ENCODE peak calls at places on chromosomes 12 and 14, in four cellular contexts. R is fibroblast of lung; O is GM23248; I is CD4-positive, CD25-positive, alpha-beta regulatory T cell. A is an unnamed sample. For H3K36me3, the result is how much of the 10 kb centered on the place peaks cover.

GRCh38 chr14:68440776-68441175 is 352.1 kb downstream of the ZFP36L1 start:
- DNase-seq in R (peak), O (peak), I (no peak), A (peak)

GRCh38 chr14:105899071-105899641 is 372.8 kb downstream of the TMEM121 start:
- DNase-seq in R (no peak), I (no peak), O (no peak), A (no peak)

GRCh38 chr12:129676411-129676810 is 227.4 kb downstream of the TMEM132D start:
- DNase-seq in O (no peak), I (no peak), R (no peak), A (no peak)

GRCh38 chr14:105085766-105086165 is 20.5 kb upstream of the GPR132 start:
- DNase-seq in I (no peak), R (no peak), O (no peak), A (no peak)

GRCh38 chr12:43063642-43064041 is 474.1 kb upstream of the PRICKLE1 start:
- DNase-seq in I (no peak), R (peak), O (peak), A (no peak)

GRCh38 chr14:95424533-95424932 is 91.9 kb downstream of the SYNE3 start:
- DNase-seq in I (no peak), R (peak), O (peak), A (no peak)

GRCh38 chr14:97641827-97642226 is 844.6 kb downstream of the VRK1 start:
- DNase-seq in R (no peak), O (no peak), I (no peak), A (no peak)

GRCh38 chr14:22390195-22390594 is 198.8 kb downstream of the DAD1 start:
- DNase-seq in R (no peak), I (no peak), O (no peak), A (no peak)

GRCh38 chr14:105840266-105841021 is 314.1 kb downstream of the TMEM121 start:
- DNase-seq in O (no peak), R (no peak), I (no peak), A (no peak)

GRCh38 chr12:104825408-104825807 is 132.7 kb downstream of the SLC41A2 start:
- DNase-seq in I (no peak), R (peak), O (peak), A (no peak)

GRCh38 chr12:21962236-21962635 is 21.0 kb upstream of the ABCC9 start:
- DNase-seq in R (no peak), I (no peak), O (peak), A (no peak)

GRCh38 chr14:86961106-86961716 is 1031.8 kb downstream of the GALC start:
- DNase-seq in R (peak), I (no peak), O (peak), A (no peak)

GRCh38 chr12:31626270-31626669 is 33.2 kb upstream of the ETFBKMT start:
- DNase-seq in O (no peak), R (no peak), I (no peak), A (no peak)

GRCh38 chr12:19421503-19422282 is 17.6 kb upstream of the AEBP2 start:
- DNase-seq in R (no peak), O (no peak), I (no peak), A (no peak)

GRCh38 chr14:65429757-65430156 is 17.2 kb downstream of the FUT8 start:
- DNase-seq in R (no peak), O (no peak), I (no peak), A (no peak)

GRCh38 chr12:24036438-24037204 is 87.2 kb upstream of the SOX5 start:
- DNase-seq in O (no peak), I (no peak), R (no peak), A (no peak)

GRCh38 chr12:112823582-112824149 is 32.1 kb downstream of the RPH3A start:
- DNase-seq in O (no peak), I (no peak), R (no peak), A (no peak)

GRCh38 chr14:70086685-70087379 is 101.9 kb downstream of the SLC8A3 start:
- DNase-seq in O (peak), R (peak), I (no peak), A (peak)

GRCh38 chr12:32789446-32789845 is 33.7 kb upstream of the YARS2 start:
- DNase-seq in O (no peak), I (no peak), R (no peak), A (no peak)
- H3K36me3 ChIP-seq in O (under half), I (under half), R (under half), A (under half)

GRCh38 chr14:49480053-49480452 is 106.1 kb downstream of the RPS29 start:
- DNase-seq in R (no peak), O (no peak), I (no peak), A (no peak)

GRCh38 chr14:49479432-49479831 is 106.7 kb downstream of the RPS29 start:
- DNase-seq in I (no peak), R (peak), O (peak), A (no peak)

GRCh38 chr14:49483266-49483665 is 102.9 kb downstream of the RPS29 start:
- DNase-seq in R (no peak), O (no peak), I (no peak), A (no peak)

GRCh38 chr14:49478784-49479183 is 107.4 kb downstream of the RPS29 start:
- DNase-seq in R (no peak), I (no peak), O (no peak), A (no peak)

GRCh38 chr14:49481099-49481498 is 105.1 kb downstream of the RPS29 start:
- DNase-seq in O (no peak), I (no peak), R (no peak), A (no peak)
- H3K4me3 ChIP-seq in O (no peak), I (no peak), R (no peak), A (no peak)

GRCh38 chr14:103501041-103501870 is 21.4 kb downstream of the CKB start:
- DNase-seq in I (no peak), O (no peak), R (no peak), A (no peak)

GRCh38 chr14:103496776-103497175 is 25.9 kb downstream of the CKB start:
- DNase-seq in I (no peak), R (peak), O (peak), A (no peak)

GRCh38 chr14:103501921-103502669 is 20.5 kb downstream of the CKB start:
- DNase-seq in R (no peak), I (no peak), O (no peak), A (no peak)

GRCh38 chr14:103500148-103500990 is 22.3 kb downstream of the CKB start:
- DNase-seq in R (peak), I (peak), O (peak), A (peak)

GRCh38 chr14:103499709-103500108 is 22.9 kb downstream of the CKB start:
- DNase-seq in R (no peak), I (no peak), O (no peak), A (no peak)
- H3K36me3 ChIP-seq in R (under half), I (half or more), O (half or more), A (under half)

GRCh38 chr12:53994268-53994690 is 5.7 kb upstream of the HOXC9 start:
- DNase-seq in O (no peak), I (no peak), R (no peak), A (no peak)

GRCh38 chr12:53995311-53996187 is 4.4 kb upstream of the HOXC9 start:
- DNase-seq in R (no peak), I (no peak), O (peak), A (no peak)

GRCh38 chr12:53993397-53994267 is 6.3 kb upstream of the HOXC9 start:
- DNase-seq in I (no peak), O (no peak), R (no peak), A (no peak)

GRCh38 chr12:53996188-53996885 is 3.6 kb upstream of the HOXC9 start:
- DNase-seq in R (no peak), I (no peak), O (no peak), A (no peak)

DNA sequence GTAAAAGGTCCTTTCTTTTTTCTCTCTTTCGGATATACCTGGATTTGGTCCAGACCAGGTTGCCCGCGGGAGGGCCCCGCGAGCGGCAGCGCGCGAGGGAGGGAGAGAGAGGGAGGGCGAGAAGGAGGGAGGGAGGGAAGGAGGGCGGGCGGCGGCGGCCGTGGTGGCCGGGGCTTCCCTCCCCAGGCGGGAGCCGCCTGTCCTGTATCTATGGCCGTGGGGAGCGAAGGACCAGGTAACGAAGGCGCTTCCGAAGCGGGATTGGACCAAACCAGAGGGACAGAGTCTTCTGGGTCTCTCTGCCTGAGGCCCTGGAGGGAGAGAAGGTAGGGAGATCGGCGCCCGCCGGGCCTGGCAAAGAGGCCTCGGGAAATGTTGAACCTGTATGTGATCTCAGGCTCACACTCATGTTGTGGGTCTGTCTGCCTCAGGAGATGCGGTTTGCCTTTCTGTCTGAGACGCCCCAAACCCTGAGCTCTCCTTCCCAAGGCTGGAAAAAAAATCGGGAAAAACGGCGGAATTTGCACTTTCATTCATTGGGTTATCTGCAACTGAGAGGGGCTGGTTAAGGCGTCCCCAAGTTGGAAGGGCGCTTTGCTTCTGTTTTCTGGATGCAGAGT is 5.2 kb upstream of the HOXC9 start:
- DNase-seq in O (no peak), I (no peak), R (no peak), A (no peak)
- H3K4me3 ChIP-seq in O (peak), I (peak), R (no peak), A (no peak)

DNA sequence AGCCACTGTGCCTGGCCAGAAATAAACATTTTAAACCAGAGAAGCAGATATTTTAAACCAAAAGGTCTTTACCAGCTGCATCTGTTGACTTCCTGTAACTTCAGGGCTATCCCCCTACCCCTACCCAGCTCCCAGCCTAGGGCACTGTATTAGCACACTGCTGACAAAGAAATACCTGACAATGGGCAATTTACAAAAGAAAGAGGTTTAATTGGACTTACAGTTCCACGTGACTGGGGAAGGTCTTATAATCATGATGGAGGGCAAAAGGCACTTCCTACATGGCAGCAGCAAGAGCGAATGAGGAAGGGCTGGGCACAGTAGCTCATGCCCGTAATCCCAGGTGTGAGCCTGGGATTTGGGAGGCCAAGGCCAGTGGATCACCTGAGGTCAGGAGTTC is 26.0 kb downstream of the GEMIN2 start:
- DNase-seq in I (no peak), R (no peak), O (no peak), A (no peak)
- H3K36me3 ChIP-seq in I (under half), R (under half), O (under half), A (under half)

GRCh38 chr12:64450711-64451486 is 1.0 kb upstream of the TBK1 start:
- DNase-seq in R (peak), O (peak), I (no peak), A (peak)
- H3K4me3 ChIP-seq in R (peak), O (peak), I (peak), A (peak)

GRCh38 chr12:96025518-96025917 is 9.9 kb downstream of the LTA4H start:
- DNase-seq in O (no peak), R (no peak), I (no peak), A (no peak)
- H3K36me3 ChIP-seq in O (under half), R (under half), I (half or more), A (under half)

DNA sequence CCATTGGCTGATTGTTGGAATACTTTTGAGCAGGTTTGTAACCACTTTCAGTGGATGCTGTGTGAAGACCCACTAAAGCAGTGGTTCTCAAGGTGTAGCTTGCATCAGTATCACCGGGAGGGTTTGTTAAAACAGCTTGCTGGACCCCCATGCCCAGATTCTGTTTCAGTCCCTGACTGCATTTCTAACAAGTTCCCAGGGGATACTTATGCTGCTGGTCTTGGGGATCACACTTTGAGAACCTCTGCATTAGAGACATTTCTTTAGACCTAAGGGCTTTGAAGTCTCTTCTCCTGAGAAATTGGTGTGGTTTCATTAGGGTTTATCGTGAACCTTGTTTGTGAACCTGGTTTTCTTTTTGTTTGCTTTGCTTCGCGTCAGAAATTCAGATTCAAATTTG is 47.7 kb downstream of the PRKCH start:
- DNase-seq in O (no peak), I (no peak), R (no peak), A (no peak)
- H3K4me3 ChIP-seq in O (no peak), I (peak), R (no peak), A (no peak)

DNA sequence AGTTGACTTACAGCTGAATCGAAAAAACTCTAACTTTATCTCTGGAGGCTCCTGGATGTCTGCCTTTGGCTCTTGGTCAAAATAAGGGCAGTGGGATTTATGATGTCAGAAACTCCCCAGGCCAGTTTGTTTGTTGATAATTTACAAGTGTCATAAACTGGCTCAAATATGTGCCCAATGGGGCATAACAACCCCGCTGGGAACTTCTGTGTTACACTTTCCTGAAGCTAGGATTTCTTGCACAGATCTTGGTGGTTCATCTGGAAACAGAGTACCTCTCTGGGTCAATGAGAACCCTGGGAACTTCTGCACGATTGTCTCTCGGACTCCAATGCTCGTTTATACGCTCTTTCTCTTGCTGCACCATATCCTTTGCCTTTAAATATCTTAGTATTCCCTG is 58.7 kb upstream of the MUCL1 start:
- DNase-seq in R (no peak), O (no peak), I (no peak), A (no peak)
- H3K36me3 ChIP-seq in R (under half), O (under half), I (under half), A (under half)

GRCh38 chr14:102557434-102558226 is 34.8 kb upstream of the RCOR1 start:
- DNase-seq in O (no peak), R (no peak), I (no peak), A (no peak)

GRCh38 chr14:102560436-102561261 is 31.8 kb upstream of the RCOR1 start:
- DNase-seq in O (no peak), R (no peak), I (no peak), A (no peak)

GRCh38 chr14:102554835-102555819 is 37.3 kb upstream of the RCOR1 start:
- DNase-seq in R (peak), I (peak), O (peak), A (peak)

GRCh38 chr14:102556098-102556677 is 36.3 kb upstream of the RCOR1 start:
- DNase-seq in O (no peak), I (no peak), R (no peak), A (no peak)

DNA sequence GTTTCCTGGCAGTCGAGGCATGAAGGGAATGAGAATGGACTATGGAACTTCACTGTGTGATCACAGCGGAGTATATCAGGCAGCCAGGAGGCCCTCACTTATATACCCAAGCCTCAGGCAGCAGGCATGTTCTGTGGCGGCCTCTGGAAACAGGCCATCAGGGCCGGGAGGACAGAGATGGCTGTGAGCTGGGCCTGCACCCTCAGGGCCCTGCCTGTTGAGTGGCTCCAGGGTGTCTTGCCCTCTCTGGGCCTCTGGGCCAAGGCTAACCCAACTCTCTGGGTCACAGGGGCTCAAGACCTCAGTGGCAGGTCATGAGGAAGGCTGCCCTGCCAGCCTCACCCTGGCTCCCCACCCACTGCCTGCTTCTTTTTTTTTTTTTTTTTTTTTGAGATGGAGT is 33.9 kb upstream of the RCOR1 start:
- DNase-seq in I (no peak), O (no peak), R (no peak), A (no peak)
- H3K4me3 ChIP-seq in I (no peak), O (no peak), R (no peak), A (no peak)

A was measured in endothelial cell of umbilical vein.